ENCODE peak calls at places on chromosomes 1 and 21, in nine cellular contexts. L, Z, H, R, K, D, X, A and P are unnamed samples.

GRCh38 chr1:28860332-28861073 is 48.5 kb downstream of the OPRD1 start:
- DNase-seq in L (no peak), A (no peak), H (no peak), K (peak; percentile 87), Z (no peak), R (no peak), X (no peak), D (no peak), P (no peak)

GRCh38 chr1:19448491-19449439 is 36.6 kb downstream of the CAPZB start:
- DNase-seq in L (no peak), H (no peak), D (no peak), K (no peak), Z (peak; percentile 79), A (no peak), R (no peak), X (no peak), P (no peak)

GRCh38 chr1:26994772-26995625 is 1.5 kb downstream of the TRNP1 start:
- DNase-seq in H (no peak), X (no peak), L (no peak), A (no peak), D (no peak), Z (no peak), R (peak; percentile 9), K (no peak), P (no peak)

GRCh38 chr1:97581614-97582051 is 339.2 kb downstream of the DPYD start:
- DNase-seq in A (no peak), X (no peak), L (no peak), D (no peak), R (no peak), K (no peak), Z (no peak), H (no peak), P (no peak)

GRCh38 chr1:227797144-227797543 is 18.3 kb upstream of the PRSS38 start:
- DNase-seq in L (no peak), R (no peak), K (no peak), Z (no peak), H (no peak), D (no peak), A (no peak), X (no peak), P (no peak)

GRCh38 chr1:246769306-246769705 is 45.1 kb downstream of the SCCPDH start:
- DNase-seq in A (no peak), K (no peak), D (no peak), Z (no peak), R (no peak), L (no peak), H (no peak), X (no peak), P (no peak)

GRCh38 chr21:16418211-16418610 is 688.4 kb downstream of the USP25 start:
- DNase-seq in H (no peak), Z (no peak), K (no peak), D (no peak), L (no peak), A (no peak), X (no peak), R (no peak), P (no peak)

GRCh38 chr1:171137580-171137979 is 46.9 kb downstream of the FMO3 start:
- DNase-seq in Z (no peak), L (no peak), A (no peak), H (no peak), R (no peak), K (no peak), D (no peak), X (no peak), P (no peak)

GRCh38 chr1:31153423-31153822 is 86.3 kb downstream of the NKAIN1 start:
- DNase-seq in A (no peak), K (no peak), H (no peak), Z (no peak), D (no peak), R (no peak), L (no peak), X (no peak), P (no peak)